ENCODE peak calls at places on chromosomes 1 and 21, in seven cellular contexts. U is mesendoderm, L is neuronal stem cell, P is IMR-90, T is H9, V is mesenchymal stem cell, Z is H1. W is an unnamed sample.

GRCh38 chr1:16618719-16619118 is 5.4 kb upstream of the NBPF1 start:
- DNase-seq in U (peak; percentile 71), L (no peak), P (no peak), T (peak; percentile 94), V (no peak), Z (peak; percentile 64), W (no peak)

GRCh38 chr21:46000731-46001641 is 19.4 kb downstream of the COL6A1 start:
- DNase-seq in U (no peak), L (no peak), P (no peak), T (peak; percentile 38), V (no peak), Z (no peak), W (no peak)

GRCh38 chr1:3186526-3186921 is 117.5 kb downstream of the PRDM16 start:
- DNase-seq in U (peak; percentile 61), L (no peak), P (peak; percentile 6), T (peak; percentile 50), V (peak; percentile 3), Z (no peak), W (no peak)

GRCh38 chr1:3632716-3633343 is 8.0 kb downstream of the TPRG1L start:
- DNase-seq in U (no peak), L (no peak), P (no peak), T (no peak), V (no peak), Z (no peak), W (no peak)

GRCh38 chr1:235614442-235614954 is 35.1 kb downstream of the GNG4 start:
- DNase-seq in U (no peak), L (no peak), P (no peak), T (no peak), V (no peak), Z (no peak), W (no peak)

GRCh38 chr1:147545133-147545532 is 3.8 kb downstream of the BCL9 start:
- DNase-seq in U (peak; percentile 92), L (no peak), P (peak; percentile 63), T (peak; percentile 66), V (no peak), Z (peak; percentile 56), W (no peak)

GRCh38 chr21:25457411-25457810 is 149.9 kb downstream of the MRPL39 start:
- DNase-seq in U (no peak), L (no peak), P (peak; percentile 85), T (no peak), V (peak; percentile 39), Z (no peak), W (peak; percentile 42)

GRCh38 chr1:15107897-15108296 is 45.6 kb upstream of the TMEM51 start:
- DNase-seq in U (no peak), L (no peak), P (no peak), T (no peak), V (no peak), Z (no peak), W (no peak)

GRCh38 chr1:232845521-232845920 is 40.3 kb downstream of the MAP10 start:
- DNase-seq in U (no peak), L (peak; percentile 36), P (no peak), T (no peak), V (no peak), Z (no peak), W (no peak)

GRCh38 chr1:83016354-83016753 is 982.6 kb downstream of the TTLL7 start:
- DNase-seq in U (no peak), L (no peak), P (no peak), T (no peak), V (no peak), Z (no peak), W (no peak)
- H2BK120ac ChIP-seq in U (no peak overlapping the region), L (no peak overlapping the region), P (no peak overlapping the region), T (no peak overlapping the region), V (no peak overlapping the region), Z (no peak overlapping the region), W (no peak overlapping the region)

DNA sequence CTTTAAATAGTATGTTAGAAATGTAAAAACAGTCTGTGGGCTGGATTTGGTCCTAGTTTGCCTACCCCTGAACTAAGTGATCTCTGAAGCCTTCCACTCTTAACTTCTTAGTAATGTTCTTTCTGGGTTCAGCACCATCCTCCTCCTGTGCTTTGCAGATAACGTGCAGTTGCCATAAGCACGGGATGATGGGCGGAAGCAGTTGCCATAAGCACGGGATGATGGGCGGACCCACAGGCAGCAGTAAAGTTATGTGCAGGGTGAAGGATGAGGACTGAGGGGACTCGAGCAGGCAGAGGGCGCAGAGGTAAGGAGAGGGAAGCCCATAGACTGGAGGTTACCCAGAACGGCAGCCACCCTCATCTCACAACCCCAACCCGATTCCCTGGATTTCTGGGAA is 25.6 kb downstream of the GPA33 start:
- DNase-seq in U (no peak), L (no peak), P (no peak), T (no peak), V (no peak), Z (no peak), W (no peak)
- H2BK120ac ChIP-seq in U (no peak overlapping the region), L (no peak overlapping the region), P (no peak overlapping the region), T (no peak overlapping the region), V (no peak overlapping the region), Z (no peak overlapping the region), W (no peak overlapping the region)

GRCh38 chr21:27462786-27463185 is 495.9 kb upstream of the ADAMTS5 start:
- DNase-seq in U (no peak), L (no peak), P (no peak), T (no peak), V (no peak), Z (no peak), W (peak; percentile 56)
- H2BK120ac ChIP-seq in U (no peak overlapping the region), L (no peak overlapping the region), P (no peak overlapping the region), T (no peak overlapping the region), V (no peak overlapping the region), Z (no peak overlapping the region), W (no peak overlapping the region)

DNA sequence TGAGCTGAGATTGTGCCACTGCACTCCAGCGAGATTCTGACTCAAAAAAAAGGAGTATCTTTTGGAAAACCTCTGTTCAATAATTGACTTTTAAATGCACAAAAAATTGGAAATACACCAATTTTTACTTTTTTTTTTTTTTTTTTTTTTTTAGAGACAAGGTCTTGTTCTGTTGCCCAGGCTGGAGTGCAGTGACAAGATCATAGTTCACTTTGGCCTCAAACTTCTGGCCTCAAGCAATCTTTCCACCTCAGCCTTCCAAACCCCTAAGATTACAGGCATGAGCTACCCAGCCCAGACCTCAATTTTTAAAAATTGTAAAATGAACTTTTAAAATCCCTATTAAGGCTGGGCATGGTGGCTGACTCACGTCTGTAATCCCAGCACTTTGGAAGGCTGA is 30.8 kb downstream of the NEK2 start:
- DNase-seq in U (no peak), L (no peak), P (no peak), T (no peak), V (no peak), Z (no peak), W (no peak)
- H2BK120ac ChIP-seq in U (no peak overlapping the region), L (no peak overlapping the region), P (no peak overlapping the region), T (no peak overlapping the region), V (no peak overlapping the region), Z (no peak overlapping the region), W (no peak overlapping the region)

GRCh38 chr1:214367841-214368240 is 86.9 kb downstream of the SMYD2 start:
- DNase-seq in U (no peak), L (no peak), P (no peak), T (no peak), V (no peak), Z (no peak), W (no peak)
- H2BK120ac ChIP-seq in U (no peak overlapping the region), L (no peak overlapping the region), P (no peak overlapping the region), T (no peak overlapping the region), V (no peak overlapping the region), Z (no peak overlapping the region), W (no peak overlapping the region)

GRCh38 chr1:81149649-81150335 is 650.9 kb upstream of the ADGRL2 start:
- DNase-seq in U (no peak), L (no peak), P (no peak), T (no peak), V (no peak), Z (no peak), W (no peak)

GRCh38 chr1:81142099-81142776 is 658.5 kb upstream of the ADGRL2 start:
- DNase-seq in U (no peak), L (no peak), P (peak; percentile 84), T (no peak), V (peak; percentile 74), Z (no peak), W (peak; percentile 7)

DNA sequence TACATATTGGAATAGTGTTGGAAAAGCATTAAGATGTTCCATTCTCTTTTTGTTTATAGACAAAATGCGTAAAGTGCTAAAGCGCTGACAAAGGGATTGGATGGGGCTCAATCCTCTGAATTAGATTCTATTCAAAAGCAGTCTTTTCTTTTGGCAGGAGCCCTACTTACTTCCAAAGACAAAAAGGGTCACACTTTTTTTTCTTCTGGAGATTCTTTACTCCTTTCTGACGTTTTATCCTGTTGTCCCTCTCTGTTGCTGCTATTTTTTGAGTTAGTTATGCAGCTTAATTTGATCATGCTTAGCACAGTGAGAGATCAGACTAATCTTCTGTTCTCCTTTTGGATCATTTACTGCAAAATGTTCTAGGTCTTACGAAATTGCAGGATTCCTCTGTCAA is 656.5 kb upstream of the ADGRL2 start:
- DNase-seq in U (no peak), L (peak; percentile 44), P (no peak), T (no peak), V (no peak), Z (no peak), W (no peak)
- H2BK120ac ChIP-seq in U (no peak overlapping the region), L (no peak overlapping the region), P (peak overlapping the region; percentile 62), T (no peak overlapping the region), V (no peak overlapping the region), Z (no peak overlapping the region), W (no peak overlapping the region)

DNA sequence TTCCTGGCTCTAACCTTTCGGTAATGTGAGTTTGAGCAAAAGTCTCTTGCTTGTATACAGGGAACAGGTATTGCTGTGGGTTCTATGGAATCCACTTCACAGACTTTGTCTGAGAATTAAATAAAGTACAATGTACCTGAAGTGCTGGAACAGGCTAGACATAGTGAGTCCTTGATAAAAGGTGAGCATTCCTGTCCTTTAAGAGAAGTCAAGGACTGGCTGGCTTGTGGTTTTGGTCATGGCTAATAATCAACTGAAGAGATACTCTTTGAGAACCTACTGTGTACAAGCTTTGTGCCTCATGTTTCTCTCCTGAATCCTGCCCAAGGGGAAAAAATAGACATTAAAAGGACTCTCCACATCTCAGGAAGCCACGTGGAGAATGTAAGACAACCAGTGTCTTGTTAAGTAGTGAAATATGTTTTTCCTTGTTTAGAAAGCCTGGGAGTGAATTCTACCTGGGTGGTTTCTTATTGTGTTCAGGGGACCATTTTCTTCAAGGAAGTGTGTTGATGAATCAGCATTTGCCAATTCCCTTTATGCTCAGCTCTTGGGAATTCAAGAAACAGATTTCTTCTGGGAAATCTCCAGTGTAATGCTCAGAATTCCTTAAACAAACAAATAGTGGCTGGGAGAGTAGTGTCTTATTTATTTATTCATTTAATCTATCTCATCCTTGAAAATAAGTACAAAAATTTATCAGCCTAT is 55.2 kb upstream of the PLD5 start:
- DNase-seq in U (no peak), L (no peak), P (no peak), T (no peak), V (no peak), Z (no peak), W (no peak)
- H2BK120ac ChIP-seq in U (no peak overlapping the region), L (no peak overlapping the region), P (no peak overlapping the region), T (no peak overlapping the region), V (no peak overlapping the region), Z (no peak overlapping the region), W (no peak overlapping the region)

W was measured in trophoblast cell.